ENCODE peak calls at places on chromosome 16, in four cellular contexts. One of them, this sample, is unnamed. For H3K4me1, the result is how much of the 10 kb centered on the place peaks cover.

GRCh38 chr16:48354877-48355585 is 30.2 kb downstream of the SIAH1 start:
- DNase-seq in spleen: no peak
- DNase-seq in stomach: no peak
- DNase-seq in uterus: no peak
- DNase-seq in this sample: no peak

GRCh38 chr16:53417011-53417410 is 17.3 kb upstream of the RBL2 start:
- DNase-seq in spleen: no peak
- DNase-seq in stomach: no peak
- DNase-seq in uterus: no peak
- DNase-seq in this sample: no peak

GRCh38 chr16:8712589-8713361 is 38.4 kb downstream of the ABAT start:
- DNase-seq in spleen: no peak
- DNase-seq in stomach: no peak
- DNase-seq in uterus: no peak
- DNase-seq in this sample: no peak

GRCh38 chr16:2151188-2152091 is 3.0 kb downstream of the RAB26 start:
- DNase-seq in spleen: peak
- DNase-seq in stomach: no peak
- DNase-seq in uterus: no peak
- DNase-seq in this sample: no peak

GRCh38 chr16:71214771-71215381 is 15.6 kb downstream of the HYDIN start:
- DNase-seq in spleen: no peak
- DNase-seq in stomach: no peak
- DNase-seq in uterus: no peak
- DNase-seq in this sample: no peak

GRCh38 chr16:65833171-65833871 is 533.2 kb upstream of the CDH5 start:
- DNase-seq in spleen: no peak
- DNase-seq in stomach: no peak
- DNase-seq in uterus: no peak
- DNase-seq in this sample: no peak

GRCh38 chr16:9823510-9823909 is 358.7 kb downstream of the GRIN2A start:
- DNase-seq in spleen: no peak
- DNase-seq in stomach: no peak
- DNase-seq in uterus: no peak
- DNase-seq in this sample: no peak

GRCh38 chr16:69405326-69405725 is 19.1 kb upstream of the CYB5B start:
- DNase-seq in spleen: no peak
- DNase-seq in stomach: no peak
- DNase-seq in uterus: no peak
- DNase-seq in this sample: no peak

GRCh38 chr16:2196162-2196980 is at the start of gene CASKIN1:
- DNase-seq in spleen: no peak
- DNase-seq in stomach: no peak
- DNase-seq in uterus: no peak
- DNase-seq in this sample: no peak

GRCh38 chr16:54351171-54351570 is 64.6 kb upstream of the IRX3 start:
- DNase-seq in spleen: no peak
- DNase-seq in stomach: no peak
- DNase-seq in uterus: no peak
- DNase-seq in this sample: no peak

GRCh38 chr16:19242186-19242585 is 43.3 kb upstream of the CLEC19A start:
- DNase-seq in spleen: no peak
- DNase-seq in stomach: no peak
- DNase-seq in uterus: no peak
- DNase-seq in this sample: no peak

GRCh38 chr16:86494565-86495356 is 15.6 kb upstream of the FOXF1 start:
- DNase-seq in spleen: peak
- DNase-seq in stomach: no peak
- DNase-seq in uterus: no peak
- DNase-seq in this sample: no peak

GRCh38 chr16:19286827-19287226 is 1.3 kb downstream of the CLEC19A start:
- DNase-seq in spleen: no peak
- DNase-seq in stomach: no peak
- DNase-seq in uterus: no peak
- DNase-seq in this sample: no peak

GRCh38 chr16:61998460-61998859 is 37.8 kb downstream of the CDH8 start:
- DNase-seq in spleen: no peak
- DNase-seq in stomach: no peak
- DNase-seq in uterus: no peak
- DNase-seq in this sample: no peak

GRCh38 chr16:17845031-17845430 is 374.3 kb upstream of the XYLT1 start:
- DNase-seq in spleen: no peak
- DNase-seq in stomach: no peak
- DNase-seq in uterus: no peak
- DNase-seq in this sample: no peak

GRCh38 chr16:27113341-27113841 is 46.7 kb downstream of the C16orf82 start:
- DNase-seq in spleen: peak
- DNase-seq in stomach: no peak
- DNase-seq in uterus: no peak
- DNase-seq in this sample: no peak

GRCh38 chr16:83356266-83356665 is 451.5 kb upstream of the HSBP1 start:
- DNase-seq in spleen: no peak
- DNase-seq in stomach: no peak
- DNase-seq in uterus: no peak
- DNase-seq in this sample: no peak

GRCh38 chr16:27222499-27223225 is 19.3 kb downstream of the KDM8 start:
- DNase-seq in spleen: no peak
- DNase-seq in stomach: peak
- DNase-seq in uterus: peak
- DNase-seq in this sample: no peak

GRCh38 chr16:63217011-63217410 is 1180.8 kb upstream of the CDH8 start:
- DNase-seq in spleen: no peak
- DNase-seq in stomach: no peak
- DNase-seq in uterus: no peak
- DNase-seq in this sample: no peak

GRCh38 chr16:10509534-10510025 is 70.8 kb downstream of the EMP2 start:
- DNase-seq in spleen: no peak
- DNase-seq in stomach: peak
- DNase-seq in uterus: peak
- DNase-seq in this sample: no peak

GRCh38 chr16:66481943-66482390 is 54.9 kb downstream of the BEAN1 start:
- DNase-seq in spleen: no peak
- DNase-seq in stomach: peak
- DNase-seq in uterus: no peak
- DNase-seq in this sample: no peak

GRCh38 chr16:75064403-75065148 is 52.0 kb downstream of the LDHD start:
- DNase-seq in spleen: no peak
- DNase-seq in stomach: peak
- DNase-seq in uterus: no peak
- DNase-seq in this sample: no peak

GRCh38 chr16:64150193-64150592 is 971.7 kb downstream of the CDH11 start:
- DNase-seq in spleen: no peak
- DNase-seq in stomach: no peak
- DNase-seq in uterus: no peak
- DNase-seq in this sample: no peak

GRCh38 chr16:26701243-26701886 is 365.4 kb upstream of the C16orf82 start:
- DNase-seq in spleen: no peak
- DNase-seq in stomach: no peak
- DNase-seq in uterus: no peak
- DNase-seq in this sample: no peak

GRCh38 chr16:88013766-88014165 is 62.5 kb downstream of the BANP start:
- DNase-seq in spleen: no peak
- DNase-seq in stomach: peak
- DNase-seq in uterus: no peak
- DNase-seq in this sample: no peak

GRCh38 chr16:88013091-88013609 is 61.9 kb downstream of the BANP start:
- DNase-seq in spleen: no peak
- DNase-seq in stomach: peak
- DNase-seq in uterus: no peak
- DNase-seq in this sample: no peak

GRCh38 chr16:88010971-88011483 is 59.8 kb downstream of the BANP start:
- DNase-seq in spleen: no peak
- DNase-seq in stomach: no peak
- DNase-seq in uterus: no peak
- DNase-seq in this sample: no peak

GRCh38 chr16:88010343-88010970 is 59.2 kb downstream of the BANP start:
- DNase-seq in spleen: no peak
- DNase-seq in stomach: peak
- DNase-seq in uterus: no peak
- DNase-seq in this sample: no peak

GRCh38 chr16:88012360-88012759 is 61.1 kb downstream of the BANP start:
- DNase-seq in spleen: no peak
- DNase-seq in stomach: peak
- DNase-seq in uterus: no peak
- DNase-seq in this sample: no peak
- H3K4me1 ChIP-seq in spleen: under half
- H3K4me1 ChIP-seq in stomach: under half
- H3K4me1 ChIP-seq in uterus: under half
- H3K4me1 ChIP-seq in this sample: under half

DNA sequence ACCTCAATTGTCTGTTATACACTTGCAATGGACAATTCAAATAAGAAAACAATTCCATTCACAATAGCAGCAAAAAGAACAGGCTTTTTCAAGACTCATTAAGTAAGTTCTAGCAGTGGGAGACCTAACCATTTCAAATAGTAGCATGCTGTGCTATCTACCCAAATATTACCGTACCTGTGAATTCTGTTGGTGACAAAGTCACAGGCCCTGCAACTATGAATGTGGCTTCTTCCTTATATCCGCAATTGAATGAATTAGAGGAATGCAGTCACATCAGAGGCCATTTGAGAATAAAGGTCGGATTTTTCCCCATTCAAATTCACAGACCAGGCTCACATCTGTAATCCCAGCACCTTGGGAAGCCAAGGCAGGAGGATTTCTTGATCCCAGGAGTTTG is 800 bp upstream of the NME4 start:
- DNase-seq in spleen: no peak
- DNase-seq in stomach: no peak
- DNase-seq in uterus: no peak
- DNase-seq in this sample: no peak
- H3K4me3 ChIP-seq in spleen: no peak
- H3K4me3 ChIP-seq in stomach: peak
- H3K4me3 ChIP-seq in uterus: peak
- H3K4me3 ChIP-seq in this sample: peak

GRCh38 chr16:84546669-84547538 is 42.4 kb upstream of the MEAK7 start:
- DNase-seq in spleen: peak
- DNase-seq in stomach: no peak
- DNase-seq in uterus: no peak
- DNase-seq in this sample: no peak

GRCh38 chr16:84550096-84550495 is 45.6 kb upstream of the MEAK7 start:
- DNase-seq in spleen: peak
- DNase-seq in stomach: no peak
- DNase-seq in uterus: no peak
- DNase-seq in this sample: no peak

GRCh38 chr16:84548508-84548907 is 44.0 kb upstream of the MEAK7 start:
- DNase-seq in spleen: peak
- DNase-seq in stomach: no peak
- DNase-seq in uterus: no peak
- DNase-seq in this sample: no peak

GRCh38 chr16:84547539-84548058 is 43.1 kb upstream of the MEAK7 start:
- DNase-seq in spleen: peak
- DNase-seq in stomach: no peak
- DNase-seq in uterus: no peak
- DNase-seq in this sample: no peak

DNA sequence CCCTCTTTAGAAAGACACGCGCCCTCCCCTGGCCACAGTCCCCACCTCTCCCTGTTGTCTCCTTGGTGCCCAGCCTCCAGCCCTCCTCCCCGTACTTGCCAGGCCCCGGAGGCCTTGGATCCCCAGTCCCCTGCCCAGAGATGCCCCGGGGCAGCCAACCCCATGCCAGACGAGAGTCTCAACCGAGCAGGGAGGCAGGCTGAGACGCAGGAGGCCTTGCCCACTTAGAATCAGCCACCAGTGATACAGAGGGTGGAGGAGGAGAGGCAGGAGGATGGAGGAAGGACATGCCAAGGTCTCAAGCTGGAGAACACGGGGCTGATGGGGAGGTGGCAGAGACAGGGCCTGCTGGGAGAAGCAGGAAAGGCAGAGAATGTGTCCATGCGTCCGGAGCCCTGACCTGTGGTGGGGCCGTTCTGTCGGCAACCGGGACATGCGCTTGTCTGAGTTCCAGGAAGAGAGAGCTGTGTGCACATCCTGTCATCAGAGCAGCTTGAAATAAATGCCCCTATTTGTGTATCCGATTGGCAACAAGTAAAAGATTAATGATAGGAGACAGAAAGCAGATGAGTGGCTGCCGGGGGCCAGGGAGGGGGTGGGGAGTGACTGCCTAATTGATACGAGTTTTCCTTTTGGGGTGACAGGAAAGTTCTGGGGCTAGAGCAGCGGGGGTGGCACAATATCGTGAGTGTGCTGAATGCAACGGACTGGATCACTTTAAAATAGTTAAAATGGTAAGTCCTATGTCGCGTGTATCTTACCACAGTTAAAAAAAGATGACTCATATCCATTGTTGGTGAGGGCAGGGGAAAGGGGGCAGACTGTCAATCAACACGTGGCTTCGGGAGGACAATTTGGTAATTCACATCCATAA is 44.7 kb upstream of the MEAK7 start:
- DNase-seq in spleen: peak
- DNase-seq in stomach: no peak
- DNase-seq in uterus: no peak
- DNase-seq in this sample: no peak
- H3K27ac ChIP-seq in spleen: peak
- H3K27ac ChIP-seq in stomach: peak
- H3K27ac ChIP-seq in uterus: peak
- H3K27ac ChIP-seq in this sample: peak

GRCh38 chr16:11674001-11674817 is 6.0 kb downstream of the SNN start:
- DNase-seq in spleen: peak
- DNase-seq in stomach: no peak
- DNase-seq in uterus: no peak
- DNase-seq in this sample: no peak
- H3K4me1 ChIP-seq in spleen: half or more
- H3K4me1 ChIP-seq in stomach: half or more
- H3K4me1 ChIP-seq in uterus: under half
- H3K4me1 ChIP-seq in this sample: half or more

GRCh38 chr16:3536851-3537250 is 36.0 kb downstream of the CLUAP1 start:
- DNase-seq in spleen: no peak
- DNase-seq in stomach: no peak
- DNase-seq in uterus: no peak
- DNase-seq in this sample: no peak
- H3K4me3 ChIP-seq in spleen: no peak
- H3K4me3 ChIP-seq in stomach: no peak
- H3K4me3 ChIP-seq in uterus: no peak
- H3K4me3 ChIP-seq in this sample: no peak

This sample was measured in upper lobe of right lung.